ENCODE peak calls at places on chromosomes 16 and 17, in five cellular contexts. K is PC-3, Q is mucosa of descending colon, V is OCI-LY7, L is WTC11. T is an unnamed sample.

GRCh38 chr16:79194291-79194690 is 406.2 kb downstream of the MAF start:
- DNase-seq in L (no peak), K (no peak), Q (no peak), V (no peak), T (no peak)

GRCh38 chr16:23014592-23014991 is 134.7 kb downstream of the USP31 start:
- DNase-seq in V (no peak), K (no peak), Q (no peak), L (no peak), T (no peak)

GRCh38 chr16:79751785-79752184 is 151.2 kb upstream of the MAF start:
- DNase-seq in V (no peak), K (no peak), Q (no peak), L (no peak), T (no peak)

GRCh38 chr17:41421116-41421515 is 3.3 kb downstream of the KRT37 start:
- DNase-seq in L (no peak), K (peak; percentile 71), Q (no peak), V (no peak), T (no peak)

GRCh38 chr16:60788631-60789030 is 1247.6 kb downstream of the CDH8 start:
- DNase-seq in Q (no peak), L (no peak), V (no peak), K (no peak), T (no peak)

GRCh38 chr17:64084086-64084939 is 45.6 kb downstream of the ERN1 start:
- DNase-seq in Q (peak; percentile 61), L (peak; percentile 27), K (peak; percentile 94), V (no peak), T (no peak)

GRCh38 chr17:9676084-9676483 is 30.8 kb downstream of the USP43 start:
- DNase-seq in K (peak; percentile 22), L (no peak), Q (no peak), V (no peak), T (no peak)

GRCh38 chr16:55179858-55180585 is 144.0 kb upstream of the IRX6 start:
- DNase-seq in V (no peak), K (no peak), Q (no peak), L (no peak), T (no peak)

GRCh38 chr17:31859487-31860008 is 504 bp upstream of the COPRS start:
- DNase-seq in V (no peak), L (no peak), Q (no peak), K (peak; percentile 7), T (no peak)

GRCh38 chr17:47663997-47664941 is 14.6 kb downstream of the KPNB1 start:
- DNase-seq in K (peak; percentile 85), L (peak; percentile 62), V (peak; percentile 77), Q (peak; percentile 37), T (peak; percentile 48)

GRCh38 chr16:14354561-14355351 is 275.3 kb downstream of the PARN start:
- DNase-seq in L (no peak), K (no peak), Q (no peak), V (peak; percentile 97), T (peak; percentile 84)

GRCh38 chr17:59304811-59305210 is 26.6 kb upstream of the YPEL2 start:
- DNase-seq in Q (no peak), V (no peak), K (no peak), L (no peak), T (no peak)

GRCh38 chr16:74700206-74701040 is at the start of gene MLKL:
- DNase-seq in Q (peak; percentile 77), V (peak; percentile 53), K (peak; percentile 62), L (peak; percentile 57), T (peak; percentile 69)
- TF ChIP-seq CTCF in Q (no peak), V (peak; percentile 32), K (no peak), L (no peak), T (no peak)

GRCh38 chr16:49672753-49673152 is 183.2 kb downstream of the ZNF423 start:
- DNase-seq in L (no peak), Q (no peak), K (no peak), V (no peak), T (no peak)
- TF ChIP-seq CTCF in L (no peak), Q (no peak), K (no peak), V (no peak), T (no peak)

DNA sequence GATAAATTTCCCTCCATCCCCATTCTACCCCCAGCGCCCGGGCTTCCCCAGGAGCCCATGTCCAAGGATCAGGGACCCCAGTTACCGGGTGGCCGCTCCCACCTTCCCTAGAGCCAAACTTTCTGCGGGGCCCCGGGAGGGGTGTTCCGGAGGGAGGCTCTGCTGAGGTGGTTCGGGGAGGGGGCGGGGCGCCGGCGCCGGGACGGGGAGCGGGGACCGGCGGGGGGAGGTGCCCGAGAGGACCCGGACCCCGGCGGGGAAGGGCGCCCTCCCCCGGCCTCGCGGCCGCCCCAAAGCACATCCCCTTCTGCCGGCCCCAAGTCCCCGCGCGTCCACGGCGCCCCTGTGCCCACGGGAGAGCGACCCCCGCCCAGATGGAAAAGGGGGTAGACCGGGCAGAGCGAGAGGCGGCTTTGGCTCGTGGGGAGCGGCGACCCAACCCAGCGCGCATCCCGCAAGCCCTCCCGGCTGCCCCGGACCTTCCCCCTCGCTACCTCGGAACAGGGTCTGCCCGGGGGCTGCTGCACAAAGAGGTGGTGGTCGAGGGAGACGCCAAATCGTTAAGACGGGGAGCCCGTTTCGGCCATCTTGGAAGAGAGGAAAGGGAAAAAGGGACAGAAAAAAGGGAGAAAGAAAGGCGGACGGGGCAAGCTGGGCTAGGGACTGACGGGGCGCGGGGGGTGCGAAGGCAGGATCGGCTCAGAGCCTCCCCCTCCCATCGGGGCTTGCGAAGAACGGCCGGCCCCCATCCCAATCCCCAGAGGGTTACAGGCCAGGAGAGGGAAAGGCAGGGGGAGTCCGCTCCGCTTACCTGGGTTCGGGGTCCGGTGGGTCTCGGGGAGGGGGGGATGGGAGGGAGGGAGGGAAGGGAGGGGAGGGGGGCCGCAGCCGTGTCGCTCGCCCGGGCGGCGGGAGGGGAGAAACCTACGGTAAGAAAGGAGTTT is 479 bp downstream of the PCGF2 start:
- DNase-seq in K (no peak), L (peak; percentile 64), V (peak; percentile 70), Q (peak; percentile 67), T (peak; percentile 80)
- TF ChIP-seq CTCF in K (no peak), L (no peak), V (peak; percentile 65), Q (no peak), T (peak; percentile 26)

GRCh38 chr16:8962393-8963009 is 1.2 kb downstream of the USP7 start:
- DNase-seq in K (peak; percentile 8), Q (peak; percentile 70), V (peak; percentile 94), L (no peak), T (peak; percentile 67)

GRCh38 chr16:8961811-8962390 is 1.8 kb downstream of the USP7 start:
- DNase-seq in V (peak; percentile 37), Q (no peak), L (no peak), K (peak; percentile 11), T (no peak)

GRCh38 chr16:8958344-8958808 is 5.3 kb downstream of the USP7 start:
- DNase-seq in K (peak; percentile 39), V (peak; percentile 33), L (no peak), Q (peak; percentile 58), T (no peak)

GRCh38 chr16:8960788-8961109 is 3.0 kb downstream of the USP7 start:
- DNase-seq in L (no peak), Q (no peak), K (no peak), V (no peak), T (no peak)

GRCh38 chr16:8959921-8960787 is 3.6 kb downstream of the USP7 start:
- DNase-seq in V (peak; percentile 49), Q (no peak), L (no peak), K (no peak), T (no peak)
- TF ChIP-seq CTCF in V (no peak), Q (no peak), L (no peak), K (no peak), T (no peak)

GRCh38 chr16:66660422-66661209 is 35.9 kb downstream of the CMTM4 start:
- DNase-seq in L (peak; percentile 24), K (peak; percentile 73), Q (peak; percentile 40), V (no peak), T (no peak)
- TF ChIP-seq CTCF in L (no peak), K (peak; percentile 14), Q (no peak), V (no peak), T (no peak)

DNA sequence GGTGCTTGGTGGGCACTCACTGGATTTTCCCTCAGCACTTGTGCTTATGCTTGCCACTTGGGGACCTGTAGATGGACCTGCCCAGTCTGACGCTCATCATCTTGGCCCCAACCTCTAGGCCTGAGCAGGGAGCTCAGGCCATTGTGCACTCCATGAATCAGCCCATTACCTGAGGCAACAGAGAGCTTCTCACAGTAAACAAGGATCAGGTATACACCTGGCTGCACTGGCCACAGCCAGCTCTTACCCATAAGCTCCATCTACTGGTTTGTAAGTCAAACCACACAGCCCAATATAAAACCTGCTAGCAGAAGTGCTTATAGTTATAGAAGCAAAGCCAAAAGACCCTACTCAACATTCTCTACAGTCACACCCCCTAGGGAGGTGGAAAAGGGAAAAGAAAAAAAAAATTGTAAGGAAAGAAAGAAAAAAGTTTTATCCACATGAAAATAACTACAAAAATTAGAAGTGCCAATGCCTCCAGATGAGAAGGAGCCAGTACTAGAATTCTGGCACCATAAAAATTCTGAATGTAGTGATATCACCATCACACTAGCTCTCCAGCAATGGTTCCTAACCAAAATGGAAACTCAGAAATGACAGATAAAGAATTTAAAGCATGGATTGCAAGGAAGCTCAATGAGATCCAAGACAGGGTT is 87.8 kb upstream of the CDH5 start:
- DNase-seq in V (no peak), Q (no peak), K (peak; percentile 88), L (no peak), T (no peak)
- TF ChIP-seq CTCF in V (peak; percentile 27), Q (no peak), K (peak; percentile 65), L (no peak), T (no peak)

DNA sequence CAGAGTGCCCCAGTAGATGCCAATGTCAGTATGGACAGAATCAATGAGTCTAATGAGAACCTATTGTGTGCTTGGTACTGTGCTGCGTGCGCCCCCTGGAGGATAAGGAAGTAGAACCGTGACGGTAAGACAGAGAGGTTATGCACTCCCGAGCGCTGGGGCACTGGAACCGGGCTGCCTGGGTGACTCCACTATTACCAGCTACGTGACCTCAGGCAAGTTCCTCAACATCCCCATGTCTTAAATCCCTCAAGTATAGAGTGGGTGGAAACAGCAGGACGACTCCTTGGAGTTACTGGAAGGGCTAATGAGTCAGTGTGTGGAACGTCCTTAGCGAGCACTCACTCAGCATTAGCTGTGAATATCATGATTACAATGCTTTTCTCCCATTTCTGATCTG is 16.2 kb downstream of the CHST4 start:
- DNase-seq in K (peak; percentile 6), Q (peak; percentile 42), V (peak; percentile 60), L (peak; percentile 87), T (peak; percentile 64)
- TF ChIP-seq CTCF in K (peak; percentile 54), Q (no peak), V (peak; percentile 86), L (peak; percentile 70), T (peak; percentile 56)

DNA sequence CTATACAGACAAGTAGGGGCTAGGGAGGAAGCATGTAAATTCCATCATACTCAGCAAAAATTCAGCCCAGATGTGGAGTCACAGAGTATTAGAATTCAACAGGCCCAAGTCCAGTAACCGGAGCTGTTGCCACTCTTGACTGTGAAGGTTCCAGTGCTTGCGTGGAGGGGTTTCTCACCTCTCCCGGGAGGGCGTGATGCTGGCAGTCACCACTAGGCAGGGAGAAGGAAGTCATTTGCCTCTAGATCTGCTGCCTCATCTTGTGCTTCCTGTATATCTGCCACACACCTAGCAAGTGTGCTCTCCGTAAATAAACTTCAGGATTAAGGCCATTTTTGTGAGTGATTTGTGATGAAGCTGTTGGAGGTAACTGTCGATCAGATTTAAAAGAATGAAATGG is 1.0 kb upstream of the CKLF start:
- DNase-seq in K (peak; percentile 37), Q (peak; percentile 59), L (peak; percentile 46), V (peak; percentile 82), T (peak; percentile 61)
- TF ChIP-seq CTCF in K (peak; percentile 32), Q (no peak), L (peak; percentile 18), V (peak; percentile 68), T (no peak)